ENCODE peak calls at places on chromosomes 12 and 14, in four cellular contexts. P is WTC11, H is K562, L is HepG2. W is an unnamed sample.

GRCh38 chr12:106415134-106415533 is 57.6 kb downstream of the POLR3B start:
- DNase-seq in P (no peak), H (no peak), L (no peak), W (no peak)

GRCh38 chr14:104676130-104676693 is 13.2 kb upstream of the INF2 start:
- DNase-seq in H (no peak), L (no peak), P (no peak), W (no peak)

GRCh38 chr14:68372363-68372762 is 420.5 kb downstream of the ZFP36L1 start:
- DNase-seq in L (no peak), P (no peak), H (no peak), W (no peak)

GRCh38 chr14:101044741-101045140 is 141.2 kb upstream of the RTL1 start:
- DNase-seq in P (no peak), L (no peak), H (no peak), W (no peak)

GRCh38 chr14:75229923-75230792 is 48.5 kb upstream of the FOS start:
- DNase-seq in L (no peak), H (peak), P (no peak), W (peak)

GRCh38 chr12:4443616-4444015 is 2.0 kb downstream of the FGF6 start:
- DNase-seq in L (no peak), P (no peak), H (no peak), W (no peak)

GRCh38 chr12:9760699-9761406 is at the start of gene CD69:
- DNase-seq in H (peak), P (no peak), L (no peak), W (no peak)

GRCh38 chr12:50402270-50403000 is 1.8 kb downstream of the LARP4 start:
- DNase-seq in P (no peak), H (no peak), L (no peak), W (no peak)

GRCh38 chr12:2084553-2085296 is 31.9 kb downstream of the CACNA1C start:
- DNase-seq in L (no peak), H (no peak), P (no peak), W (no peak)
- TF ChIP-seq ELF4 in L (no peak), H (no peak), P (no peak), W (no peak)

GRCh38 chr12:62955678-62956077 is 20.7 kb upstream of the PPM1H start:
- DNase-seq in P (no peak), H (no peak), L (peak), W (no peak)

GRCh38 chr12:62959745-62960144 is 24.8 kb upstream of the PPM1H start:
- DNase-seq in L (no peak), H (no peak), P (no peak), W (no peak)

GRCh38 chr12:62957233-62957953 is 22.4 kb upstream of the PPM1H start:
- DNase-seq in P (no peak), L (peak), H (peak), W (peak)
- TF ChIP-seq ELF4 in P (no peak), L (no peak), H (no peak), W (no peak)

GRCh38 chr14:23937121-23937692 is 16.4 kb upstream of the DHRS4 start:
- DNase-seq in L (no peak), H (no peak), P (no peak), W (no peak)

GRCh38 chr14:23933108-23933507 is 20.5 kb upstream of the DHRS4 start:
- DNase-seq in H (no peak), L (no peak), P (no peak), W (no peak)

GRCh38 chr14:23936084-23936829 is 17.3 kb upstream of the DHRS4 start:
- DNase-seq in H (no peak), P (no peak), L (peak), W (no peak)

GRCh38 chr14:23933706-23934105 is 19.9 kb upstream of the DHRS4 start:
- DNase-seq in P (no peak), L (no peak), H (no peak), W (no peak)

DNA sequence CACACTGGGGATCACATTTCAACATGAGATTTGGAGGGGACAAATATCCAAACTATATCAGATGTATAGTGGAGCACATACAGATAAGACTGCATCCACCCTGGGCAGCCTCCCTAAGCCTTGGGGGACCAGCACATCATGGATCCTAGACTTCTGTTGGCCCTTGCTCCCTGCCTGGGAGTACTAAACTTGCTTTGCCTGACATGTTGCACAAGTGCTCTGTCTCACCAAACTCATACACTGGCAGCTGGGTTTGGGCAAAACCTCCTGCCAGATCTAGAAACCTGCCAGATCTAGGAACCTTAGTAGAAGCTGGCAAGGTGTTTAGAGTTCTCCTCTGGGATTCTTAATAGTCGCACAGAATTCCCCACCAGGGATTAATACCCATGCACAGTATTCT is 18.4 kb upstream of the DHRS4 start:
- DNase-seq in P (no peak), L (no peak), H (no peak), W (no peak)
- TF ChIP-seq ELF4 in P (no peak), L (no peak), H (no peak), W (no peak)

GRCh38 chr12:104751594-104751993 is 206.5 kb downstream of the SLC41A2 start:
- DNase-seq in L (no peak), H (no peak), P (no peak), W (no peak)

GRCh38 chr12:104752016-104752415 is 206.1 kb downstream of the SLC41A2 start:
- DNase-seq in P (no peak), L (no peak), H (no peak), W (no peak)

GRCh38 chr12:104750061-104750460 is 208.0 kb downstream of the SLC41A2 start:
- DNase-seq in L (no peak), P (no peak), H (no peak), W (no peak)

GRCh38 chr12:104749555-104749954 is 208.5 kb downstream of the SLC41A2 start:
- DNase-seq in L (no peak), H (no peak), P (no peak), W (no peak)

GRCh38 chr12:104751024-104751570 is 207.0 kb downstream of the SLC41A2 start:
- DNase-seq in H (no peak), L (no peak), P (no peak), W (no peak)
- TF ChIP-seq ELF4 in H (no peak), L (no peak), P (no peak), W (no peak)

W was measured in HEK293T.